ENCODE peak calls at places on chromosomes 13 and 19, in four cellular contexts. T is transverse colon; I is CD4-positive, alpha-beta T cell; H is GM23338. X is an unnamed sample.

GRCh38 chr13:74047925-74048324 is 86.3 kb downstream of the KLF12 start:
- DNase-seq in H (no peak), I (no peak), T (peak; percentile 44), X (no peak)

GRCh38 chr13:53068841-53069520 is 40.4 kb downstream of the OLFM4 start:
- DNase-seq in H (peak; percentile 28), I (no peak), T (no peak), X (no peak)

GRCh38 chr13:106714271-106714670 is 146.3 kb upstream of the ARGLU1 start:
- DNase-seq in T (no peak), H (no peak), I (no peak), X (no peak)

GRCh38 chr13:95624020-95624419 is 20.5 kb downstream of the DZIP1 start:
- DNase-seq in T (no peak), H (peak; percentile 90), I (no peak), X (no peak)

GRCh38 chr13:82344867-82345266 is 1537.4 kb downstream of the SLITRK1 start:
- DNase-seq in T (no peak), I (no peak), H (no peak), X (no peak)

GRCh38 chr19:45094158-45094557 is 1.2 kb downstream of the PPP1R37 start:
- DNase-seq in H (no peak), T (no peak), I (no peak), X (no peak)

GRCh38 chr19:48633148-48634035 is 3.8 kb downstream of the DBP start:
- DNase-seq in T (peak; percentile 70), I (no peak), H (no peak), X (no peak)

GRCh38 chr19:34265221-34265650 is 10.9 kb downstream of the GARRE1 start:
- DNase-seq in I (no peak), T (no peak), H (peak; percentile 66), X (no peak)

GRCh38 chr13:40517486-40518311 is 148.7 kb downstream of the FOXO1 start:
- DNase-seq in I (no peak), H (no peak), T (no peak), X (no peak)

GRCh38 chr19:7560271-7560670 is 24.8 kb downstream of the PNPLA6 start:
- DNase-seq in T (no peak), I (no peak), H (no peak), X (no peak)

GRCh38 chr13:31227870-31228269 is 28.1 kb downstream of the B3GLCT start:
- DNase-seq in I (no peak), H (peak; percentile 24), T (no peak), X (no peak)

GRCh38 chr13:77002590-77003190 is 10.8 kb downstream of the CLN5 start:
- DNase-seq in T (no peak), I (no peak), H (peak; percentile 71), X (no peak)

GRCh38 chr13:44934724-44935123 is 54.5 kb downstream of the NUFIP1 start:
- DNase-seq in I (no peak), T (no peak), H (no peak), X (no peak)

GRCh38 chr19:53365134-53365898 is at the start of gene ZNF525:
- DNase-seq in H (peak; percentile 93), T (peak; percentile 95), I (peak; percentile 98), X (peak; percentile 93)

GRCh38 chr19:40449506-40449905 is 5.4 kb upstream of the SERTAD3 start:
- DNase-seq in H (no peak), T (no peak), I (no peak), X (no peak)

GRCh38 chr19:38304866-38305429 is 897 bp downstream of the C19orf33 start:
- DNase-seq in T (peak; percentile 94), I (no peak), H (peak; percentile 98), X (peak; percentile 55)

GRCh38 chr13:59360108-59360507 is 803.6 kb downstream of the DIAPH3 start:
- DNase-seq in T (no peak), I (no peak), H (peak; percentile 13), X (no peak)

GRCh38 chr13:71274923-71275593 is 591.9 kb downstream of the DACH1 start:
- DNase-seq in I (no peak), T (no peak), H (no peak), X (no peak)

GRCh38 chr13:29868581-29868980 is 18.2 kb upstream of the UBL3 start:
- DNase-seq in H (no peak), T (no peak), I (no peak), X (no peak)

GRCh38 chr13:97653741-97654140 is 219.8 kb downstream of the RAP2A start:
- DNase-seq in I (no peak), T (no peak), H (no peak), X (no peak)

GRCh38 chr13:97658556-97658955 is 224.6 kb downstream of the RAP2A start:
- DNase-seq in T (no peak), I (no peak), H (no peak), X (no peak)

GRCh38 chr13:97660488-97661086 is 226.6 kb downstream of the RAP2A start:
- DNase-seq in I (no peak), T (no peak), H (no peak), X (no peak)

DNA sequence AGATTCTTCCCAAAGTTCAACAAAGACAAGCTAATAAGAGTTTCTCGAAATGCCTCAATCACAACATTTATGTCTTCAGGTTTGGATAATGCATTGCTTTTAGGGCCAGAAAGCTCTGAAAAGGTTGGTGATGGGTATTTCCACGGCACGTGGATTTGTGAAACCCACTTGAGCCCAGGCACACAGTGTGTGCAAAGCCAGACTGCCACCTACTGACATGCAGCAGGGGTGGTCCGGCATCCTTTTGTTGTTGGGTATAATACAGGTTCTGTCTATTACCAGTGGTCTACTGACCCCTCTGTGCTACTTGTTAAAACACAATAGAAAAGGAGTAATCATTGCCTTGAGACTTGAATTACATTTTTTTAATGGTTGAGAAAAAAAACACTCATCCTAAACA is 225.6 kb downstream of the RAP2A start:
- DNase-seq in H (peak; percentile 30), I (no peak), T (no peak), X (no peak)
- TF ChIP-seq CTCF in H (peak; percentile 33), I (no peak), T (no peak), X (peak; percentile 34)

GRCh38 chr19:14322889-14323463 is 58.3 kb upstream of the ADGRE5 start:
- DNase-seq in I (no peak), T (no peak), H (no peak), X (no peak)

GRCh38 chr19:14317157-14317556 is 64.1 kb upstream of the ADGRE5 start:
- DNase-seq in I (no peak), T (no peak), H (no peak), X (no peak)

GRCh38 chr19:14315433-14315832 is 65.8 kb upstream of the ADGRE5 start:
- DNase-seq in H (no peak), T (no peak), I (no peak), X (no peak)

GRCh38 chr19:14320253-14320652 is 61.0 kb upstream of the ADGRE5 start:
- DNase-seq in I (no peak), H (no peak), T (no peak), X (no peak)

DNA sequence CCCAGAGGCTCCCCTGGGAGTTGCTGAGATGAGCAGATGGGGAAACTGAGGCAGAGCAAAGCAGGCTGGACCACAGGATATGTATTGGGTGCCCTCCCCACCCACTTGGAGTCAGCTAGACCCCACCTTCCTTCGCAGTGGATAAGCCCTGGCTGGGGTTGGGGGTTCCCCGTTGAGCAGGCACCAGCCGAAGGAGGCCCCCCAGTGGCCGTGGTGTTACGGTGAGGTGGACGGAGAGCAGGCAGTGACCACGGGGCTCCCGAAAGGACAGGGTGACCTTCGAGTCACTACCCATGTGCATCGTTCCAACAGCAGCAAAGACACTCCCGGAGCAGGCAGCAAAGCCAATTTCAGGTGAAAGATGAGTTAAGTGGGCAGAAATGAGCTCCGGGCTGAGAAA is 62.4 kb upstream of the ADGRE5 start:
- DNase-seq in T (peak; percentile 13), H (peak; percentile 80), I (no peak), X (no peak)
- TF ChIP-seq CTCF in T (peak; percentile 13), H (peak; percentile 66), I (no peak), X (peak; percentile 36)

GRCh38 chr13:49646688-49647087 is 18.4 kb downstream of the ARL11 start:
- DNase-seq in H (no peak), I (no peak), T (no peak), X (no peak)

GRCh38 chr13:49651775-49652690 is 23.7 kb downstream of the ARL11 start:
- DNase-seq in H (no peak), I (no peak), T (no peak), X (no peak)

GRCh38 chr13:49652691-49653305 is 24.5 kb downstream of the ARL11 start:
- DNase-seq in T (peak; percentile 32), I (no peak), H (peak; percentile 85), X (no peak)

GRCh38 chr13:49649963-49650312 is 21.6 kb downstream of the ARL11 start:
- DNase-seq in T (no peak), H (no peak), I (no peak), X (no peak)

DNA sequence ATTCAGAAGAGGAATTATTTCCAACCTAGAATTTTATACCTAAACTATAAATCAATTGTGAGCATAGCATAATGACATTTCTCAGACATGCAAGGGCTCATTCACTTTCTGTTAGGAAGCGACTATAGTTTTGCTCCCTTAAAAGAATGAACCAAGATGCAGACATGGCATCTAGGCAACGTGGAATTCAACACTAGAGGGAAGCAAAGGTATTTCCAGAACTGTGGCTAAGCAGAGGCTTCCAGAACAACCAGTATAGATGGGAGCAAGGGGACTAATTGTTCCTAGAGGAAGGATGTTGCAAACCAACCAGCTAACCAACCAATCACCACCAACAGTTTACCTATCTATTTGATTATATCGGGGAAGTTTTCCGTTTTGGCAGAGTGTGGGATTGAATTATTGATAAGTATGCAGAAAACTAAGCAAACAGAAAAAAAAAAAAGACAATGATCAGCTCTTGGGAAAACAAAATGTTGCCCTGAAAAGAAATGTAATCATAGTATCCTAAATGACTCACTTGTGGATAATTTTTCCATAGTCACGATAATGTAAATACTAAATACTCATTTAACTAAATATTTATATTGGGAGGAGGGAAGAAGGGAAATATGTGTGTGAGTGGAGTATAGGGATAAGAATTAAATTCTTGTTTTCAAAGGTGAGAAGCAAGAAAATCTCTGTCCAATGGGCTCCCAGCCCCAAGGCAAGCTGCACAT is 21.1 kb downstream of the ARL11 start:
- DNase-seq in I (no peak), H (peak; percentile 68), T (no peak), X (no peak)
- TF ChIP-seq CTCF in I (no peak), H (peak; percentile 52), T (peak; percentile 9), X (peak; percentile 31)

DNA sequence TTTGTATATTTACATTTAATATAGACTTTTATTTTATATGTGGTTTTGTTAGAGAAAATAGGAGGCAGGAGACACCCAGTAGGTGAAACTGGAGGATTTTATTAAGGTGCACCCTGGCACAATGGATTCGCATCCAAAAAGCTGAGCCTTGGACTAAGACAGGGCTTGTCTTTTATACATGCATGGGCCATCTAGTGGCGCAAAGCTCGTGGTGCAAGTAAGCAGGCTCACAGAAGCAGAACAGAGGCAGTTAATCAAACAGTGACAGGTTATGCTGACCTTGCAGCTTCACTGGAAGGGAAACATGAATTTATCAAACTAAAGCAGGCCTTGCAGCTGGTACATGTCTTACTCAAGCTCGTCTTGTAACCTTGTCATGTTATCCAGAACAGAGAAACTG is 58.8 kb upstream of the ZNF681 start:
- DNase-seq in I (peak; percentile 32), T (peak; percentile 28), H (peak; percentile 84), X (no peak)
- TF ChIP-seq CTCF in I (peak; percentile 68), T (peak; percentile 30), H (peak; percentile 64), X (no peak)

GRCh38 chr19:15238639-15239155 is 6.4 kb upstream of the EPHX3 start:
- DNase-seq in I (no peak), T (no peak), H (peak; percentile 57), X (no peak)
- TF ChIP-seq CTCF in I (no peak), T (no peak), H (no peak), X (no peak)